ENCODE peak calls at places on chromosomes 12 and 14, in seven cellular contexts. I is tibial nerve; W is cardiac muscle cell; X is MCF 10A; U is Calu3; D is foreskin fibroblast; V is CD8-positive, alpha-beta T cell. C is an unnamed sample.

GRCh38 chr14:92563359-92563758 is 49.8 kb downstream of the RIN3 start:
- DNase-seq in I (no peak), W (no peak), X (no peak), U (no peak), D (peak), V (no peak), C (no peak)

GRCh38 chr12:6370994-6371754 is 4.2 kb downstream of the SCNN1A start:
- DNase-seq in I (no peak), W (peak), X (peak), U (peak), D (peak), V (no peak), C (peak)

GRCh38 chr12:92417343-92417742 is 271.7 kb upstream of the BTG1 start:
- DNase-seq in I (no peak), W (no peak), X (no peak), U (no peak), D (no peak), V (no peak), C (no peak)

GRCh38 chr12:124410354-124411175 is 115.7 kb downstream of the RFLNA start:
- DNase-seq in I (no peak), W (no peak), X (no peak), U (no peak), D (peak), V (no peak), C (no peak)

GRCh38 chr14:24298892-24299254 is 707 bp downstream of the DHRS1 start:
- DNase-seq in I (no peak), W (peak), X (peak), U (peak), D (peak), V (no peak), C (no peak)

GRCh38 chr12:14191612-14192011 is 173.9 kb upstream of the ATF7IP start:
- DNase-seq in I (no peak), W (no peak), X (no peak), U (no peak), D (no peak), V (no peak), C (no peak)

GRCh38 chr14:69727860-69728259 is 39.1 kb upstream of the SRSF5 start:
- DNase-seq in I (no peak), W (no peak), X (no peak), U (no peak), D (no peak), V (no peak), C (no peak)

GRCh38 chr12:124947561-124948398 is 33.3 kb upstream of the UBC start:
- DNase-seq in I (no peak), W (no peak), X (no peak), U (no peak), D (no peak), V (no peak), C (no peak)

GRCh38 chr12:84924956-84925355 is 12.4 kb upstream of the SLC6A15 start:
- DNase-seq in I (no peak), W (peak), X (peak), U (no peak), D (peak), V (no peak), C (no peak)

GRCh38 chr14:63493246-63493645 is 49.9 kb downstream of the PPP2R5E start:
- DNase-seq in I (no peak), W (peak), X (no peak), U (no peak), D (peak), V (no peak), C (no peak)

GRCh38 chr12:116631619-116632018 is 72.4 kb downstream of the MAP1LC3B2 start:
- DNase-seq in I (no peak), W (no peak), X (peak), U (no peak), D (no peak), V (no peak), C (no peak)

GRCh38 chr14:72559669-72560068 is 334.2 kb downstream of the DPF3 start:
- DNase-seq in I (no peak), W (no peak), X (peak), U (no peak), D (no peak), V (no peak), C (no peak)

GRCh38 chr14:32576088-32576795 is 247.1 kb downstream of the AKAP6 start:
- DNase-seq in I (peak), W (peak), X (peak), U (peak), D (peak), V (peak), C (peak)

GRCh38 chr12:79929065-79929464 is 5.8 kb downstream of the PPP1R12A start:
- DNase-seq in I (no peak), W (no peak), X (no peak), U (no peak), D (no peak), V (no peak), C (no peak)

GRCh38 chr14:74080820-74081460 is 3.3 kb downstream of the ALDH6A1 start:
- DNase-seq in I (no peak), W (no peak), X (no peak), U (no peak), D (no peak), V (no peak), C (no peak)

GRCh38 chr14:31122098-31122611 is 85.4 kb downstream of the HECTD1 start:
- DNase-seq in I (no peak), W (peak), X (no peak), U (no peak), D (peak), V (no peak), C (no peak)

GRCh38 chr12:94994312-94994711 is 9.2 kb downstream of the NDUFA12 start:
- DNase-seq in I (no peak), W (peak), X (peak), U (peak), D (peak), V (no peak), C (no peak)

GRCh38 chr12:109739747-109740693 is 26.4 kb downstream of the FAM222A start:
- DNase-seq in I (no peak), W (peak), X (no peak), U (no peak), D (no peak), V (no peak), C (peak)

GRCh38 chr12:42802688-42803279 is 213.2 kb upstream of the PRICKLE1 start:
- DNase-seq in I (no peak), W (peak), X (no peak), U (no peak), D (peak), V (no peak), C (no peak)

GRCh38 chr12:91604897-91605296 is 422.3 kb upstream of the DCN start:
- DNase-seq in I (no peak), W (peak), X (no peak), U (no peak), D (peak), V (no peak), C (no peak)

GRCh38 chr12:753401-754237 is 1.2 kb downstream of the WNK1 start:
- DNase-seq in I (peak), W (peak), X (peak), U (peak), D (peak), V (peak), C (peak)

GRCh38 chr12:29650371-29650770 is 133.4 kb downstream of the TMTC1 start:
- DNase-seq in I (no peak), W (no peak), X (no peak), U (no peak), D (no peak), V (no peak), C (no peak)

GRCh38 chr14:94388896-94389469 is 581 bp upstream of the SERPINA1 start:
- DNase-seq in I (no peak), W (no peak), X (no peak), U (no peak), D (no peak), V (no peak), C (no peak)

GRCh38 chr12:68883151-68883550 is 49.8 kb downstream of the CPM start:
- DNase-seq in I (no peak), W (no peak), X (no peak), U (no peak), D (no peak), V (no peak), C (no peak)

GRCh38 chr14:70096866-70097265 is 91.9 kb downstream of the SLC8A3 start:
- DNase-seq in I (no peak), W (peak), X (peak), U (no peak), D (peak), V (no peak), C (peak)

GRCh38 chr12:19018302-19018980 is 111.1 kb upstream of the PLEKHA5 start:
- DNase-seq in I (no peak), W (peak), X (peak), U (peak), D (peak), V (no peak), C (no peak)

GRCh38 chr12:116466536-116466935 is 92.6 kb upstream of the MAP1LC3B2 start:
- DNase-seq in I (no peak), W (peak), X (no peak), U (no peak), D (no peak), V (no peak), C (no peak)

GRCh38 chr14:31977001-31977556 is 100.0 kb upstream of the ARHGAP5 start:
- DNase-seq in I (no peak), W (no peak), X (no peak), U (no peak), D (no peak), V (no peak), C (no peak)

GRCh38 chr14:49017451-49017850 is 568.7 kb downstream of the RPS29 start:
- DNase-seq in I (no peak), W (no peak), X (no peak), U (no peak), D (no peak), V (no peak), C (no peak)

GRCh38 chr12:107662431-107662830 is 23.2 kb upstream of the PWP1 start:
- DNase-seq in I (no peak), W (no peak), X (no peak), U (no peak), D (no peak), V (no peak), C (no peak)

GRCh38 chr12:121968880-121969279 is 50.5 kb downstream of the CFAP251 start:
- DNase-seq in I (peak), W (no peak), X (no peak), U (no peak), D (no peak), V (no peak), C (no peak)

GRCh38 chr12:71472441-71472911 is 32.9 kb downstream of the LGR5 start:
- DNase-seq in I (no peak), W (no peak), X (no peak), U (no peak), D (peak), V (no peak), C (no peak)

GRCh38 chr12:95605087-95605486 is 53.8 kb upstream of the USP44 start:
- DNase-seq in I (no peak), W (no peak), X (peak), U (no peak), D (peak), V (no peak), C (no peak)

GRCh38 chr12:64273527-64274403 is 51.7 kb upstream of the KICS2 start:
- DNase-seq in I (no peak), W (peak), X (peak), U (peak), D (peak), V (no peak), C (peak)
- TF ChIP-seq CTCF in I (no peak), W (peak), X (peak), U (peak), D (peak), V (no peak), C (peak)

GRCh38 chr14:103712633-103713247 is 2.5 kb downstream of the XRCC3 start:
- DNase-seq in I (no peak), W (no peak), X (no peak), U (no peak), D (no peak), V (no peak), C (no peak)

GRCh38 chr14:103711516-103712431 is 3.5 kb downstream of the XRCC3 start:
- DNase-seq in I (no peak), W (no peak), X (peak), U (no peak), D (no peak), V (no peak), C (no peak)

GRCh38 chr14:103714063-103714724 is 1.1 kb downstream of the XRCC3 start:
- DNase-seq in I (no peak), W (no peak), X (no peak), U (no peak), D (no peak), V (no peak), C (no peak)

GRCh38 chr14:103715052-103716000 is at the start of the genes XRCC3 and ZFYVE21:
- DNase-seq in I (peak), W (peak), X (peak), U (peak), D (peak), V (peak), C (peak)

DNA sequence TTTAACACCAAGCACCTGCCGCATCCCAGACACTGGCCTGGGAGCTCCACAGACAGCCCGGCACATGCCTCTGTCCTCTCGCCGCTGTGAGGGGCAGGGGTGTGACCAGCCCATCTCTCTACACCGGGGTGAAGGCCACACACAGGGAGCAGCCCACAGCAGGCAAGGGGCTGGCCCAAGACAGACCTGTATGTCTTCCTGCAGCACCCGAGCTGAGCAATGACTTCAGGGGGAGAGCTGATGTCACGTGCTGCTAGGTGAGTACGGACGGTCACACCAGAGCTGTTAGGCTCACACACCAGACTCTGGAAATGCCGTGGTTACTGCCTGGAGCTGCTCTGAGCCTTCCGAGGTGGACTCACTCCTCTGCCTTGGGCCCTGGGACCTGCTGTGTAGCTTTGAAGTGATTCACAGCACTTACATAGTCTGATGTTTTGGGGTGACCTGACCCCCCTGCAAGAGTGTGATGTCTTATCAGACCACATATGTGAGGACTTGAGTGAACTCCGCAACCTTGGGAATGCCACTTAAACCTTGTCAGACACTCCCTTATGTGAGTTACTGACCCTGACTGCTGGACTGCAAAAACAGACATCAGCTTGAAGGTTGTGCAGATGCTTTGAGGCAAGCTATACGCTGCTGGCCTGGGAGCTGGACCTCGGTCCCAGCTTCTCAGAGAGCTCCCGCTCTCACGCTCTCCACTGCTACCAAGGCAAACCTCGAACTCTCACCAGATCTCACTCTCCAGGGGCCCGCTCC is 1.8 kb downstream of the XRCC3 start:
- DNase-seq in I (no peak), W (no peak), X (no peak), U (no peak), D (no peak), V (no peak), C (no peak)
- TF ChIP-seq CTCF in I (no peak), W (no peak), X (no peak), U (no peak), D (no peak), V (no peak), C (no peak)

GRCh38 chr14:76613616-76614015 is 147.7 kb upstream of the VASH1 start:
- DNase-seq in I (no peak), W (no peak), X (no peak), U (no peak), D (no peak), V (no peak), C (no peak)
- TF ChIP-seq CTCF in I (no peak), W (no peak), X (no peak), U (no peak), D (no peak), V (no peak), C (no peak)

DNA sequence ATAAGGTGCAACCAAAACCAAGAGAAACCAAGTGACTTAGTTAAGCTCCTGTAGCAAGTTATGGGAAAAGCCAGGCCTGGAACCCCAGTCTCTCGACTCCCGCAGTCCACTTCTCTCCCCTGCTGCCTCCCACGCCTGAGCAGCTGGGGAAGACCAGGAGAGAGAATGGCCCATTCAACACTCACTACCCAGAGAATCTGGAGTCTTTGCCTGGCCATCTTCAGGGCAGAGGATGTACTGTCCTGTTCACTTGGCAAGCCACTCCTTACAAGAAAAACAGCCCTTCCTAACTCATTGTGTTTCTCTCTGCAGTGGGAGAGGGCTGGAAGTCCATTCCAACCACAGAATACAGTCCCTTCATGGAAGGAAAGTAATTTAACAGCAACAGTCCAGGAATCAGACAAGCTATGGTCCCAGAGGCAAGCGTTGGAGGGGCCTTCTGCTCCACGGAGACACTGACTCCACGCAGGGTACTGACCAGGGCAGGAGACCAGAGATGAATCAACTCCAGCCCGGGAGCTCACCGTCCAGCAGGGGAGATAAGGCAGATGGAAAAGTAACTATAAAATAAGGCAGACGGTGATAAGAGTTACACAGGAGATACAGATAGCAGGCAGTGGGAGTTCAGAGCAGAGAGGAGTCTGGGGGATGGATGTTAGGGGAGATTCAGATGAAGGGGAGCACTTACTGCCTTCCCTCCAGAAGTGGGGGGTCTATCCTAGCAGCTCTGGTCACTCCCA is 1.6 kb downstream of the PITPNM2 start:
- DNase-seq in I (no peak), W (peak), X (no peak), U (no peak), D (peak), V (no peak), C (no peak)
- TF ChIP-seq CTCF in I (no peak), W (no peak), X (no peak), U (no peak), D (no peak), V (no peak), C (no peak)

GRCh38 chr12:65500121-65500846 is 221.8 kb downstream of the MSRB3 start:
- DNase-seq in I (no peak), W (peak), X (no peak), U (no peak), D (peak), V (no peak), C (no peak)
- TF ChIP-seq CTCF in I (no peak), W (no peak), X (no peak), U (no peak), D (no peak), V (no peak), C (no peak)

DNA sequence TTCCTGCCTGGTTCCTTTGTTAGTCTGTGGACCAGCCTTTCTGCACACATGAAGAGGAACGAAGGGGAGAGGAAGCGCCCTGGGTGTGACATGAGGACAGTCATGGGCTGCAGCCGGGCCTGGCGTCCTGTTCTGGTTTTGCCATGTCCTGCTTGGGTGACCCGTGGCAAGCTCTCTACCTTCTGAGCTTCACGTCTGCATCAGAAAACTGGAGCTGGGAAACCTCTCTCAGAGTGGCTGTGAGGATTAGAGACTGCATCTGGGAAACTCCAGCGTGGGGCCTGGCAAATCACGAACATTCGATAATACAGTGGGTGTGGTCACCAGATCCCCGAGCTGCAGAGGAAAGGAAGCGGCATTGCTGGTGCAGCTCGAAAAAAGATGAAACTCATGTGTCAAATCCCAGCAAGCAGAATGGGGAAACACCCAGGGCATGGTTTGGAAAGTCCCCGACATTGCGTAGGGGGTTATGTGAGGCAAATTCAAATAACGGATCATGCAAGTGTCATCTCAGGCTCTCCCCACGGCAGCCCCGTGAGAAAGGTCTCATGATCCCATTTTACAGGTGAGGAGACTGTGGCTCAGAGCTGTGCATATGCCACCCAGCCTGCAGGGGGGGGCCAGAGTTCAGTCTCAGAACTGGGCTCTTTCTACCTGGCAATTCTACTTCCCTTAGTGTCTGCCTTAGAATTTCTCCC is 98.2 kb upstream of the VRK1 start:
- DNase-seq in I (no peak), W (no peak), X (no peak), U (no peak), D (no peak), V (peak), C (no peak)
- TF ChIP-seq CTCF in I (no peak), W (no peak), X (peak), U (no peak), D (no peak), V (no peak), C (no peak)

DNA sequence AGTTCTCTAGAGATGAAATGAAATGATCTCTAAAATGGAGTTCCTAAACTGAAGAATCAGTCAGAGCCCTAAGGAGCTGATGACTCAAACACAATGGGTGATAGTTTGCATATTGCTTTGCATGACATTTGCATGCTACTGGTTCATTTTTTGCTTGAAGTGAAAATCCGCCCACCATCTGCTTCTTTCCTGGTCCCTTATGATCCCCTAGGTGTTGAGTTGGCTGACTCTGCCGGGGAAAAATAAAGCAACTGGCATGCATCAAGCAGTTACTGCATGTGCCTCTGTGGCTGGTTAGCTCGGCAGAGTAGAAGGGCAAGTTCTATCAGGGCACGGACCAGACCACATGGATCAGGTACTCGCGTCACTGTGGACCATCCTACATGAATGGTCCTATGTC is 151.1 kb downstream of the PPM1H start:
- DNase-seq in I (no peak), W (no peak), X (no peak), U (no peak), D (no peak), V (no peak), C (no peak)
- TF ChIP-seq CTCF in I (no peak), W (no peak), X (no peak), U (no peak), D (no peak), V (no peak), C (no peak)

GRCh38 chr14:52380294-52380693 is 66.2 kb downstream of the PTGER2 start:
- DNase-seq in I (no peak), W (peak), X (peak), U (no peak), D (peak), V (no peak), C (no peak)

GRCh38 chr14:52377940-52378339 is 63.8 kb downstream of the PTGER2 start:
- DNase-seq in I (no peak), W (no peak), X (no peak), U (no peak), D (no peak), V (no peak), C (no peak)
- TF ChIP-seq CTCF in I (no peak), W (no peak), X (no peak), U (no peak), D (no peak), V (no peak), C (no peak)

C was measured in endothelial cell.